ENCODE peak calls at places on chromosomes 6 and 20, in nine cellular contexts. E is activated CD8-positive, alpha-beta memory T cell treated with anti-CD3 and anti-CD28 coated beads, Interleukin-2, amount 50 U/mL, for 4 hours; A is posterior cingulate gyrus; J is left ventricle myocardium superior; K is stimulated activated naive CD4-positive, alpha-beta T cell; T is stimulated activated CD8-positive, alpha-beta memory T cell treated with anti-CD3 and anti-CD28 coated beads, Interleukin-15, amount 100 ng/mL, for 4 hours; X is RWPE1; H is AG10803; D is stimulated activated CD4-positive, alpha-beta T cell treated with anti-CD3 and anti-CD28 coated beads, Interleukin-2, amount 100 ng/mL, for 24 hours. R is an unnamed sample.

GRCh38 chr6:21033575-21034026 is 499.3 kb downstream of the CDKAL1 start:
- DNase-seq in E (no peak), A (no peak), J (peak; percentile 47), K (no peak), T (no peak), X (peak; percentile 70), H (peak; percentile 92), D (no peak), R (peak; percentile 95)

GRCh38 chr20:40561187-40561586 is 127.8 kb downstream of the MAFB start:
- DNase-seq in E (no peak), A (no peak), J (no peak), K (no peak), T (no peak), X (no peak), H (no peak), D (no peak), R (no peak)

GRCh38 chr6:112222111-112222726 is 32.1 kb downstream of the LAMA4 start:
- DNase-seq in E (no peak), A (no peak), J (no peak), K (no peak), T (no peak), X (no peak), H (peak; percentile 98), D (no peak), R (peak; percentile 89)

GRCh38 chr20:63092660-63093215 is 86.0 kb upstream of the BHLHE23 start:
- DNase-seq in E (peak; percentile 9), A (no peak), J (no peak), K (no peak), T (no peak), X (no peak), H (no peak), D (no peak), R (no peak)

GRCh38 chr6:25056130-25056529 is 120.4 kb upstream of the RIPOR2 start:
- DNase-seq in E (peak; percentile 45), A (no peak), J (peak; percentile 29), K (peak; percentile 35), T (no peak), X (no peak), H (no peak), D (peak; percentile 30), R (no peak)

GRCh38 chr20:48703511-48704219 is 124.1 kb downstream of the PREX1 start:
- DNase-seq in E (no peak), A (no peak), J (peak; percentile 64), K (no peak), T (no peak), X (no peak), H (no peak), D (no peak), R (no peak)

GRCh38 chr20:47311211-47311610 is 45.3 kb downstream of the ZMYND8 start:
- DNase-seq in E (no peak), A (no peak), J (no peak), K (no peak), T (no peak), X (no peak), H (no peak), D (no peak), R (no peak)

GRCh38 chr20:57118107-57118769 is 148.2 kb downstream of the BMP7 start:
- DNase-seq in E (no peak), A (no peak), J (no peak), K (no peak), T (no peak), X (no peak), H (no peak), D (no peak), R (no peak)

GRCh38 chr6:46914279-46914810 is 7.4 kb downstream of the ADGRF5 start:
- DNase-seq in E (no peak), A (no peak), J (no peak), K (no peak), T (no peak), X (no peak), H (no peak), D (no peak), R (no peak)

GRCh38 chr20:40949346-40949745 is 79.3 kb upstream of the TOP1 start:
- DNase-seq in E (no peak), A (no peak), J (no peak), K (no peak), T (no peak), X (no peak), H (no peak), D (no peak), R (no peak)

GRCh38 chr6:112503210-112503609 is 156.1 kb downstream of the RFPL4B start:
- DNase-seq in E (no peak), A (peak; percentile 15), J (no peak), K (no peak), T (no peak), X (no peak), H (no peak), D (no peak), R (no peak)

GRCh38 chr6:141562181-141562800 is 570.4 kb upstream of the GJE1 start:
- DNase-seq in E (peak; percentile 16), A (no peak), J (peak; percentile 40), K (no peak), T (no peak), X (no peak), H (peak; percentile 14), D (no peak), R (no peak)

R was measured in fibroblast of the aortic adventitia.